ENCODE peak calls at places on chromosomes 2 and 18, in eight cellular contexts. One of them, this sample, is unnamed.

GRCh38 chr2:164826293-164827243 is 15.1 kb downstream of the COBLL1 start:
- DNase-seq in B cell: no peak
- DNase-seq in suprapubic skin: no peak
- DNase-seq in foreskin keratinocyte: peak; percentile 14
- DNase-seq in breast epithelium: peak; percentile 81
- DNase-seq in CD8-positive, alpha-beta T cell: no peak
- DNase-seq in colonic mucosa: peak; percentile 56
- DNase-seq in GM13977: no peak
- DNase-seq in this sample: no peak

GRCh38 chr2:149329470-149330126 is 789 bp upstream of the LYPD6 start:
- DNase-seq in foreskin keratinocyte: peak; percentile 70
- DNase-seq in B cell: no peak
- DNase-seq in breast epithelium: peak; percentile 42
- DNase-seq in colonic mucosa: peak; percentile 78
- DNase-seq in GM13977: peak; percentile 45
- DNase-seq in suprapubic skin: no peak
- DNase-seq in CD8-positive, alpha-beta T cell: no peak
- DNase-seq in this sample: no peak

GRCh38 chr2:218024336-218024735 is 21.5 kb upstream of the TNS1 start:
- DNase-seq in foreskin keratinocyte: no peak
- DNase-seq in CD8-positive, alpha-beta T cell: no peak
- DNase-seq in breast epithelium: peak; percentile 13
- DNase-seq in colonic mucosa: no peak
- DNase-seq in B cell: no peak
- DNase-seq in GM13977: no peak
- DNase-seq in suprapubic skin: peak; percentile 60
- DNase-seq in this sample: peak; percentile 46

GRCh38 chr2:207083361-207084080 is 82.2 kb downstream of the KLF7 start:
- DNase-seq in CD8-positive, alpha-beta T cell: no peak
- DNase-seq in B cell: no peak
- DNase-seq in colonic mucosa: no peak
- DNase-seq in suprapubic skin: no peak
- DNase-seq in GM13977: no peak
- DNase-seq in breast epithelium: no peak
- DNase-seq in foreskin keratinocyte: no peak
- DNase-seq in this sample: no peak

GRCh38 chr2:162103443-162104009 is 29.5 kb upstream of the DPP4 start:
- DNase-seq in GM13977: no peak
- DNase-seq in B cell: no peak
- DNase-seq in colonic mucosa: no peak
- DNase-seq in foreskin keratinocyte: no peak
- DNase-seq in CD8-positive, alpha-beta T cell: no peak
- DNase-seq in breast epithelium: no peak
- DNase-seq in suprapubic skin: no peak
- DNase-seq in this sample: no peak

GRCh38 chr2:102770506-102770905 is 8.7 kb downstream of the TMEM182 start:
- DNase-seq in foreskin keratinocyte: no peak
- DNase-seq in CD8-positive, alpha-beta T cell: no peak
- DNase-seq in breast epithelium: no peak
- DNase-seq in suprapubic skin: no peak
- DNase-seq in colonic mucosa: no peak
- DNase-seq in GM13977: no peak
- DNase-seq in B cell: no peak
- DNase-seq in this sample: no peak

GRCh38 chr2:235594041-235594440 is 100.2 kb downstream of the AGAP1 start:
- DNase-seq in suprapubic skin: no peak
- DNase-seq in B cell: no peak
- DNase-seq in GM13977: peak; percentile 59
- DNase-seq in foreskin keratinocyte: no peak
- DNase-seq in CD8-positive, alpha-beta T cell: no peak
- DNase-seq in breast epithelium: no peak
- DNase-seq in colonic mucosa: no peak
- DNase-seq in this sample: no peak

GRCh38 chr2:225270861-225271260 is 128.6 kb upstream of the NYAP2 start:
- DNase-seq in suprapubic skin: no peak
- DNase-seq in GM13977: peak; percentile 57
- DNase-seq in B cell: peak; percentile 78
- DNase-seq in foreskin keratinocyte: peak; percentile 44
- DNase-seq in CD8-positive, alpha-beta T cell: no peak
- DNase-seq in colonic mucosa: no peak
- DNase-seq in breast epithelium: no peak
- DNase-seq in this sample: no peak

GRCh38 chr2:240996834-240997140 is 1.6 kb upstream of the SNED1 start:
- DNase-seq in suprapubic skin: no peak
- DNase-seq in foreskin keratinocyte: no peak
- DNase-seq in breast epithelium: no peak
- DNase-seq in GM13977: no peak
- DNase-seq in CD8-positive, alpha-beta T cell: no peak
- DNase-seq in B cell: peak; percentile 31
- DNase-seq in colonic mucosa: no peak
- DNase-seq in this sample: no peak

GRCh38 chr2:63320669-63321068 is 267.6 kb downstream of the WDPCP start:
- DNase-seq in foreskin keratinocyte: no peak
- DNase-seq in colonic mucosa: no peak
- DNase-seq in GM13977: no peak
- DNase-seq in CD8-positive, alpha-beta T cell: no peak
- DNase-seq in B cell: no peak
- DNase-seq in breast epithelium: no peak
- DNase-seq in suprapubic skin: no peak
- DNase-seq in this sample: no peak

GRCh38 chr2:15154289-15154688 is 406.8 kb downstream of the NBAS start:
- DNase-seq in breast epithelium: no peak
- DNase-seq in B cell: no peak
- DNase-seq in suprapubic skin: no peak
- DNase-seq in CD8-positive, alpha-beta T cell: no peak
- DNase-seq in GM13977: no peak
- DNase-seq in foreskin keratinocyte: no peak
- DNase-seq in colonic mucosa: no peak
- DNase-seq in this sample: no peak

DNA sequence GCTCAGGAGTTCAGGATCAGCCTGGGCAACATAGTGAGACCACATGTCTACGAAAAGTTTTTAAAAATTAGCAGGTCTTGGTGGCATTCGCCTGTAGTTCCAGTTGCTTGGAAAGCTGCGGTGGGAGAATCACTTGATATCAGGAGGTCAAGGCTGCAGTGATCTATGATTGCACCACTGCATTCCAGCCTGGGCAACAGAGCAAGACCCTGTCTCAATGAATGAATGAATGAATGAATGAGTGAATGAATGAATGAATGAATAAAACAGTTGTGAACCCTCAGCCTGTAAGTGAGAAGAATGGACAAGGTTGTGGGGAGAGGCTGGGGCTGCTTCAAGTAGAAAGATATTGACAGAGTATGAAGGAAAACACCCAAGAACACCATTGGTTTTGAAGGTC is 48.0 kb downstream of the ARHGAP28 start:
- DNase-seq in colonic mucosa: no peak
- DNase-seq in foreskin keratinocyte: no peak
- DNase-seq in B cell: no peak
- DNase-seq in GM13977: no peak
- DNase-seq in suprapubic skin: no peak
- DNase-seq in breast epithelium: no peak
- DNase-seq in CD8-positive, alpha-beta T cell: no peak
- DNase-seq in this sample: no peak
- TF ChIP-seq CTCF in colonic mucosa: no peak
- TF ChIP-seq CTCF in foreskin keratinocyte: no peak
- TF ChIP-seq CTCF in B cell: no peak
- TF ChIP-seq CTCF in GM13977: no peak
- TF ChIP-seq CTCF in suprapubic skin: no peak
- TF ChIP-seq CTCF in breast epithelium: no peak
- TF ChIP-seq CTCF in CD8-positive, alpha-beta T cell: no peak
- TF ChIP-seq CTCF in this sample: no peak

GRCh38 chr2:161063074-161063945 is 96.9 kb upstream of the TANK start:
- DNase-seq in colonic mucosa: peak; percentile 84
- DNase-seq in suprapubic skin: peak; percentile 88
- DNase-seq in foreskin keratinocyte: peak; percentile 66
- DNase-seq in B cell: peak; percentile 67
- DNase-seq in CD8-positive, alpha-beta T cell: peak; percentile 38
- DNase-seq in breast epithelium: peak; percentile 78
- DNase-seq in GM13977: peak; percentile 35
- DNase-seq in this sample: no peak
- TF ChIP-seq CTCF in colonic mucosa: peak; percentile 92
- TF ChIP-seq CTCF in suprapubic skin: peak; percentile 84
- TF ChIP-seq CTCF in foreskin keratinocyte: peak; percentile 95
- TF ChIP-seq CTCF in B cell: peak; percentile 97
- TF ChIP-seq CTCF in CD8-positive, alpha-beta T cell: peak; percentile 93
- TF ChIP-seq CTCF in breast epithelium: peak; percentile 87
- TF ChIP-seq CTCF in GM13977: peak; percentile 87
- TF ChIP-seq CTCF in this sample: peak; percentile 95

DNA sequence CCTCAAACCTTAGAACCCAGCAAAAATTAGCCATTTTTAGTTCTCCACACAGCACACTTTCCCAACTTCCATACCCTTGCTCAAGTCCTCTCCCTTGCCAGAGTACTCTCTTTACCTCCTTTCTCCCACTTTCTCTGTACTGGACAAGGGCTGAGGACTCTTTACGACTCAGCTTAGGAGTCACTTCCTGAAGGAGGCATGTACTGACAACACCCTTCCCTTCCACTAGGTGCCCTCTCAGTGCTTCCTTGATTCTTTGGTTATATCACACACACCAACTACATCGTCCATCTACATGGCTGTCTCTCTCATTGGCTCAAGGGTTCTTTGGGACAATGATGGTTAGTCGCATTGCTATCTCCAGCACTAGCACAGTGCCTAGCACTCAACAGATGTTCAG is 5.2 kb upstream of the C18orf63 start:
- DNase-seq in GM13977: no peak
- DNase-seq in foreskin keratinocyte: no peak
- DNase-seq in B cell: no peak
- DNase-seq in CD8-positive, alpha-beta T cell: no peak
- DNase-seq in colonic mucosa: no peak
- DNase-seq in suprapubic skin: no peak
- DNase-seq in breast epithelium: no peak
- DNase-seq in this sample: no peak
- TF ChIP-seq CTCF in GM13977: peak; percentile 34
- TF ChIP-seq CTCF in foreskin keratinocyte: peak; percentile 70
- TF ChIP-seq CTCF in B cell: no peak
- TF ChIP-seq CTCF in CD8-positive, alpha-beta T cell: no peak
- TF ChIP-seq CTCF in colonic mucosa: peak; percentile 30
- TF ChIP-seq CTCF in suprapubic skin: no peak
- TF ChIP-seq CTCF in breast epithelium: no peak
- TF ChIP-seq CTCF in this sample: peak; percentile 68

GRCh38 chr2:239984431-239985194 is 40.5 kb downstream of the NDUFA10 start:
- DNase-seq in GM13977: no peak
- DNase-seq in colonic mucosa: no peak
- DNase-seq in suprapubic skin: no peak
- DNase-seq in foreskin keratinocyte: no peak
- DNase-seq in breast epithelium: no peak
- DNase-seq in B cell: no peak
- DNase-seq in CD8-positive, alpha-beta T cell: no peak
- DNase-seq in this sample: no peak
- TF ChIP-seq CTCF in GM13977: no peak
- TF ChIP-seq CTCF in colonic mucosa: no peak
- TF ChIP-seq CTCF in suprapubic skin: no peak
- TF ChIP-seq CTCF in foreskin keratinocyte: no peak
- TF ChIP-seq CTCF in breast epithelium: no peak
- TF ChIP-seq CTCF in B cell: no peak
- TF ChIP-seq CTCF in CD8-positive, alpha-beta T cell: no peak
- TF ChIP-seq CTCF in this sample: no peak

GRCh38 chr2:60534034-60534393 is 19.4 kb downstream of the BCL11A start:
- DNase-seq in colonic mucosa: no peak
- DNase-seq in B cell: no peak
- DNase-seq in foreskin keratinocyte: no peak
- DNase-seq in GM13977: no peak
- DNase-seq in suprapubic skin: no peak
- DNase-seq in breast epithelium: no peak
- DNase-seq in CD8-positive, alpha-beta T cell: no peak
- DNase-seq in this sample: no peak
- TF ChIP-seq CTCF in colonic mucosa: no peak
- TF ChIP-seq CTCF in B cell: no peak
- TF ChIP-seq CTCF in foreskin keratinocyte: peak; percentile 43
- TF ChIP-seq CTCF in GM13977: no peak
- TF ChIP-seq CTCF in suprapubic skin: no peak
- TF ChIP-seq CTCF in breast epithelium: no peak
- TF ChIP-seq CTCF in CD8-positive, alpha-beta T cell: no peak
- TF ChIP-seq CTCF in this sample: no peak

This sample was measured in chondrocyte.